ENCODE peak calls at places on chromosomes 2 and 18, in seven cellular contexts. W, U, P, M, T, S and E are unnamed samples. For H3K36me3 and H3K4me1, the result is how much of the 10 kb centered on the place peaks cover.

GRCh38 chr18:22439447-22439846 is 21.7 kb upstream of the CTAGE1 start:
- DNase-seq in W (no peak), U (no peak), P (peak), M (no peak), T (peak), S (no peak), E (no peak)

GRCh38 chr2:256094-256493 is 7.7 kb downstream of the SH3YL1 start:
- DNase-seq in W (no peak), U (no peak), P (no peak), M (no peak), T (no peak), S (no peak), E (no peak)

GRCh38 chr2:46942143-46942526 is 26.5 kb upstream of the MCFD2 start:
- DNase-seq in W (peak), U (peak), P (peak), M (no peak), T (no peak), S (no peak), E (no peak)

GRCh38 chr2:118202707-118203303 is 114.5 kb downstream of the INSIG2 start:
- DNase-seq in W (no peak), U (peak), P (peak), M (no peak), T (peak), S (peak), E (no peak)

GRCh38 chr2:160269365-160269764 is 69.3 kb upstream of the ITGB6 start:
- DNase-seq in W (no peak), U (peak), P (peak), M (no peak), T (no peak), S (no peak), E (peak)

GRCh38 chr2:209383212-209383611 is 40.6 kb upstream of the MAP2 start:
- DNase-seq in W (no peak), U (peak), P (peak), M (no peak), T (peak), S (peak), E (no peak)

GRCh38 chr18:27057459-27058302 is 127.4 kb downstream of the CHST9 start:
- DNase-seq in W (no peak), U (no peak), P (no peak), M (no peak), T (no peak), S (no peak), E (no peak)

GRCh38 chr2:45045706-45046105 is 36.5 kb upstream of the SIX2 start:
- DNase-seq in W (no peak), U (no peak), P (no peak), M (no peak), T (no peak), S (no peak), E (no peak)

GRCh38 chr2:234963785-234964615 is 12.2 kb downstream of the SH3BP4 start:
- DNase-seq in W (no peak), U (peak), P (peak), M (no peak), T (peak), S (no peak), E (peak)

GRCh38 chr18:67468038-67468437 is 48.5 kb downstream of the DSEL start:
- DNase-seq in W (no peak), U (no peak), P (no peak), M (no peak), T (no peak), S (no peak), E (no peak)

GRCh38 chr2:105789745-105790466 is 45.2 kb downstream of the NCK2 start:
- DNase-seq in W (peak), U (peak), P (peak), M (no peak), T (peak), S (no peak), E (peak)

GRCh38 chr2:98576666-98577312 is 31.5 kb downstream of the COA5 start:
- DNase-seq in W (no peak), U (no peak), P (no peak), M (no peak), T (no peak), S (no peak), E (no peak)

GRCh38 chr2:172207916-172208315 is 105.2 kb upstream of the DLX2 start:
- DNase-seq in W (no peak), U (no peak), P (no peak), M (no peak), T (peak), S (no peak), E (no peak)

GRCh38 chr2:172200495-172201085 is 97.9 kb upstream of the DLX2 start:
- DNase-seq in W (no peak), U (no peak), P (peak), M (no peak), T (peak), S (peak), E (no peak)

GRCh38 chr2:172208881-172209325 is 106.2 kb upstream of the DLX2 start:
- DNase-seq in W (no peak), U (no peak), P (peak), M (no peak), T (peak), S (no peak), E (no peak)

GRCh38 chr2:172204762-172205161 is 102.1 kb upstream of the DLX2 start:
- DNase-seq in W (no peak), U (no peak), P (no peak), M (no peak), T (no peak), S (no peak), E (no peak)

GRCh38 chr2:172204309-172204708 is 101.6 kb upstream of the DLX2 start:
- DNase-seq in W (no peak), U (no peak), P (no peak), M (no peak), T (peak), S (no peak), E (no peak)
- H3K36me3 ChIP-seq in W (under half), U (under half), P (under half), M (under half), T (under half), S (under half), E (under half)

DNA sequence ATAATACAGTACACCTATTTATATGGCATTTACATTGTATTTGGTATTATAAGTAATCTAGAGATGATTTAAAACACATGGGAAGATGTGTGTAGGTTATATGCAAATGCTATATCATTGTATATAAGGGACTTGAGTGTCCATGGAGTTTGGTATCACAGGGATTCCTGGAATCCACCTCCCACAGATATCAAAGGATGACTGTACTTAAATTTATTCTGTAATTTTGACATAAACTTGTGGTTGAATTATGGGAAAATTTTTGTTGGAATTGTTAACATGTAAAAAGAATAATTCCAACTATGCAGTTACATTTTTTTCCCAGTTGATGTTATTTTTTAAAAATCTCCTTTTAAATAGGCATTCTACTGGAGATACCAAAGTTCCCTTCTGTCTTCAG is 24.0 kb downstream of the GLS start:
- DNase-seq in W (no peak), U (no peak), P (no peak), M (no peak), T (peak), S (no peak), E (no peak)
- H3K4me1 ChIP-seq in W (under half), U (under half), P (under half), M (under half), T (under half), S (under half), E (under half)

DNA sequence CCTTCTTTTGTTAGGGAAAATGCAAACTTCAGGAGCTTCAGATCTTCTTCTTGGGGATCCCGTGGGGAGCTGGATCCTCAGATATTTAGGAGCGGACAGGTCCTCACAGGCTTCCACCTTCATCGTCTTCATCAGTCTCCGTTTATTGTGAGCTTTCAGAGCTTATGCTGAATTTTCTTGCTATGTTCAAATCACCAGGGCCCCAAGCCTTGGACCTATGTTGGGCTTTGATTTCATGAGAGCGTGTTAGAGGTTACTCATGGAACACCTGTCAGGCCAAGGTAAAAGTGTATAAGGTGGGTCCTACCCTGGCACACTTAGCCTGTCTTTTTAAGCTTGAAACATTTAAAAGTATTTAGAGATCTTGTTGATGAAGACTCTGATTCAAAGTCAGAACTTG is 212.9 kb downstream of the FAM210A start:
- DNase-seq in W (no peak), U (no peak), P (no peak), M (no peak), T (no peak), S (no peak), E (no peak)
- H3K36me3 ChIP-seq in W (under half), U (under half), P (under half), M (under half), T (under half), S (under half), E (under half)

GRCh38 chr18:3625717-3626091 is 175.7 kb downstream of the TGIF1 start:
- DNase-seq in W (no peak), U (no peak), P (no peak), M (no peak), T (peak), S (no peak), E (no peak)

GRCh38 chr18:3624546-3624817 is 174.5 kb downstream of the TGIF1 start:
- DNase-seq in W (no peak), U (no peak), P (no peak), M (no peak), T (no peak), S (no peak), E (no peak)

GRCh38 chr18:3624818-3625716 is 175.1 kb downstream of the TGIF1 start:
- DNase-seq in W (peak), U (peak), P (peak), M (no peak), T (peak), S (no peak), E (no peak)

GRCh38 chr18:3626927-3627240 is 176.9 kb downstream of the TGIF1 start:
- DNase-seq in W (no peak), U (no peak), P (no peak), M (no peak), T (no peak), S (no peak), E (no peak)

GRCh38 chr18:3623769-3624545 is 174.0 kb downstream of the TGIF1 start:
- DNase-seq in W (no peak), U (peak), P (peak), M (peak), T (peak), S (peak), E (peak)
- H3K4me1 ChIP-seq in W (under half), U (under half), P (under half), M (under half), T (under half), S (half or more), E (under half)

GRCh38 chr2:127940641-127941040 is 54.9 kb upstream of the AMMECR1L start:
- DNase-seq in W (no peak), U (no peak), P (no peak), M (no peak), T (no peak), S (no peak), E (no peak)

GRCh38 chr2:127945281-127945680 is 59.5 kb upstream of the AMMECR1L start:
- DNase-seq in W (no peak), U (no peak), P (no peak), M (no peak), T (no peak), S (no peak), E (no peak)

GRCh38 chr2:127942002-127942401 is 56.2 kb upstream of the AMMECR1L start:
- DNase-seq in W (no peak), U (no peak), P (no peak), M (no peak), T (no peak), S (no peak), E (no peak)

GRCh38 chr2:127943186-127943585 is 57.4 kb upstream of the AMMECR1L start:
- DNase-seq in W (no peak), U (no peak), P (peak), M (no peak), T (peak), S (no peak), E (no peak)

DNA sequence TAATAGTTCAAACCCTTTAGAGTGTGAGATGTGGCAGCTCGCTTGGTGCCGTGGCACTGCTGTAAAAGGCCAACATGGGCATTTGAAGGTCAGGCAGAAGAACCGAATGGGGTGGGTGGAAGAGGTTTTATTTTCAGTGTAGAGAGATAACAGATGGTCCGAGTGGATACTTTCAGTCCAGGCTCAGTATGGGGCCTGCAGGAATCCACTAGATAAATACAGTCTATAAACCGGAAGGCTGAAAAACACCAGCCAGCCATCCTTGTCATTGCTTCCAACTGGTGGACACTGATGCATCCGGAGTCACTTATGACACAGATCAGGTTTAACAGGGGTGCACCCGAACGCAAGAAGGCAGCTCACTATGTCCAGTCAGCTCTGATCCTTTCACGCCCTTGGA is 55.7 kb upstream of the AMMECR1L start:
- DNase-seq in W (no peak), U (no peak), P (no peak), M (no peak), T (no peak), S (no peak), E (no peak)
- H3K36me3 ChIP-seq in W (under half), U (half or more), P (under half), M (under half), T (under half), S (under half), E (under half)

GRCh38 chr2:85905187-85905666 is 16.4 kb upstream of the ST3GAL5 start:
- DNase-seq in W (no peak), U (peak), P (peak), M (no peak), T (peak), S (no peak), E (peak)

GRCh38 chr2:85906748-85907147 is 18.0 kb upstream of the ST3GAL5 start:
- DNase-seq in W (no peak), U (no peak), P (no peak), M (no peak), T (no peak), S (no peak), E (no peak)

GRCh38 chr2:85902496-85902895 is 13.7 kb upstream of the ST3GAL5 start:
- DNase-seq in W (no peak), U (no peak), P (peak), M (no peak), T (peak), S (no peak), E (no peak)

GRCh38 chr2:85905891-85906290 is 17.1 kb upstream of the ST3GAL5 start:
- DNase-seq in W (no peak), U (no peak), P (no peak), M (no peak), T (no peak), S (no peak), E (no peak)

DNA sequence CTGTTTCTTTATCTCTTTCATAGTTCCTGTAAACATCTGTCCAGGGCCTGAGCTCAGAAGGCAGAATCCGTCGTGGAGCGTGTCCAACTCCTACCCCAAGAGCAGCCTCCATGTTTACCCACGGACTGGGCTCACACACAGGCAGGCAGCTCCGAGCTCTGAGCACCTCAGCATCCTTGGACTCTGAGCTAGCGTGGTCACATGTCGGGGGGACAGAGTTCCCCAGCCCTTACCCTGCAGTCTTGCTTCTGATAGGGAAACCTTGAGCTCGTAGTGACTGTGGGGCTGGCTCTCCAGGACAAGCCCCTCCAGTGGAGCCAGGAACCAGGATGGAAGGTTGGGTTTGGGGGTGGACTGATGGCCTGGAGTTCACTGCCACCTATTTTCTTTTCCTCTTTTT is 15.1 kb upstream of the ST3GAL5 start:
- DNase-seq in W (no peak), U (no peak), P (no peak), M (no peak), T (no peak), S (no peak), E (no peak)
- H3K4me1 ChIP-seq in W (under half), U (under half), P (under half), M (under half), T (under half), S (under half), E (under half)